ENCODE peak calls at places on chromosomes 5 and 9, in eight cellular contexts. Q is ACHN; F is adrenal gland; V is cardiac fibroblast; U is natural killer cell treated with Interleukin-12 subunit alpha and Interleukin-12 subunit beta and Interleukin-15 and Interleukin-18, amount 100 ng/mL, for 72 hours; D is activated naive CD4-positive, alpha-beta T cell treated with anti-CD3 and anti-CD28 coated beads for 36 hours; J is uterus; N is activated T-cell treated with anti-CD3 and anti-CD28 coated beads, Interleukin-2, amount 50 U/mL, for 4 hours. K is an unnamed sample.

GRCh38 chr5:158845941-158846340 is 253.8 kb downstream of the EBF1 start:
- DNase-seq in Q (no peak), F (no peak), V (no peak), U (no peak), D (no peak), J (no peak), N (no peak), K (no peak)

GRCh38 chr5:138725885-138726457 is 27.3 kb upstream of the CTNNA1 start:
- DNase-seq in Q (no peak), F (no peak), V (peak), U (no peak), D (no peak), J (peak), N (no peak), K (no peak)

GRCh38 chr5:149391524-149391923 is 12.4 kb upstream of the IL17B start:
- DNase-seq in Q (no peak), F (no peak), V (no peak), U (no peak), D (no peak), J (no peak), N (no peak), K (no peak)

GRCh38 chr5:112738180-112738560 is 485 bp downstream of the APC start:
- DNase-seq in Q (no peak), F (no peak), V (peak), U (no peak), D (peak), J (no peak), N (no peak), K (no peak)

GRCh38 chr5:167710444-167711025 is 580.9 kb upstream of the WWC1 start:
- DNase-seq in Q (no peak), F (no peak), V (no peak), U (no peak), D (no peak), J (no peak), N (no peak), K (no peak)

GRCh38 chr9:111959960-111960359 is 63.3 kb downstream of the UGCG start:
- DNase-seq in Q (peak), F (no peak), V (peak), U (no peak), D (no peak), J (no peak), N (no peak), K (peak)

GRCh38 chr5:54553659-54554207 is 36.2 kb downstream of the SNX18 start:
- DNase-seq in Q (no peak), F (no peak), V (no peak), U (no peak), D (no peak), J (no peak), N (no peak), K (no peak)

GRCh38 chr5:118628672-118629354 is 359.5 kb downstream of the DTWD2 start:
- DNase-seq in Q (no peak), F (no peak), V (no peak), U (no peak), D (no peak), J (no peak), N (no peak), K (no peak)

GRCh38 chr9:112531666-112532282 is 45.1 kb downstream of the KIAA1958 start:
- DNase-seq in Q (no peak), F (no peak), V (no peak), U (no peak), D (no peak), J (no peak), N (no peak), K (no peak)

GRCh38 chr5:79962580-79963222 is 28.4 kb downstream of the MTX3 start:
- DNase-seq in Q (no peak), F (no peak), V (no peak), U (no peak), D (peak), J (no peak), N (no peak), K (no peak)

GRCh38 chr5:32709789-32710334 is 1.3 kb upstream of the NPR3 start:
- DNase-seq in Q (peak), F (peak), V (peak), U (peak), D (peak), J (peak), N (no peak), K (peak)

GRCh38 chr5:154860123-154860522 is 1.7 kb downstream of the CNOT8 start:
- DNase-seq in Q (peak), F (peak), V (peak), U (no peak), D (peak), J (no peak), N (no peak), K (no peak)

GRCh38 chr9:89154651-89155336 is 23.8 kb downstream of the SHC3 start:
- DNase-seq in Q (peak), F (peak), V (peak), U (no peak), D (peak), J (no peak), N (no peak), K (peak)

GRCh38 chr5:64229163-64229774 is 63.6 kb downstream of the RNF180 start:
- DNase-seq in Q (peak), F (no peak), V (peak), U (no peak), D (no peak), J (no peak), N (no peak), K (peak)

GRCh38 chr9:20592673-20593072 is 29.6 kb downstream of the MLLT3 start:
- DNase-seq in Q (no peak), F (no peak), V (no peak), U (no peak), D (no peak), J (no peak), N (no peak), K (peak)

GRCh38 chr5:94347130-94347529 is 271.3 kb downstream of the KIAA0825 start:
- DNase-seq in Q (no peak), F (no peak), V (no peak), U (no peak), D (no peak), J (no peak), N (no peak), K (no peak)

GRCh38 chr9:14221558-14221957 is 92.4 kb downstream of the NFIB start:
- DNase-seq in Q (peak), F (no peak), V (peak), U (no peak), D (no peak), J (no peak), N (no peak), K (peak)

GRCh38 chr5:107282061-107282460 is 388.7 kb downstream of the EFNA5 start:
- DNase-seq in Q (no peak), F (no peak), V (no peak), U (no peak), D (no peak), J (no peak), N (no peak), K (no peak)

GRCh38 chr9:131537946-131538345 is 6.9 kb upstream of the UCK1 start:
- DNase-seq in Q (no peak), F (no peak), V (no peak), U (no peak), D (no peak), J (no peak), N (no peak), K (no peak)

GRCh38 chr9:105976257-105976656 is 281.9 kb downstream of the TMEM38B start:
- DNase-seq in Q (no peak), F (no peak), V (no peak), U (no peak), D (no peak), J (no peak), N (no peak), K (no peak)

GRCh38 chr9:111959468-111959941 is 62.9 kb downstream of the UGCG start:
- DNase-seq in Q (peak), F (no peak), V (peak), U (no peak), D (no peak), J (no peak), N (no peak), K (peak)

GRCh38 chr5:152622628-152623027 is 217.5 kb upstream of the NMUR2 start:
- DNase-seq in Q (no peak), F (no peak), V (no peak), U (no peak), D (no peak), J (no peak), N (no peak), K (no peak)

GRCh38 chr9:117718085-117718484 is 13.9 kb downstream of the TLR4 start:
- DNase-seq in Q (no peak), F (no peak), V (peak), U (no peak), D (peak), J (no peak), N (no peak), K (no peak)

GRCh38 chr9:127723450-127723849 is 7.6 kb downstream of the TTC16 start:
- DNase-seq in Q (peak), F (no peak), V (peak), U (no peak), D (no peak), J (no peak), N (no peak), K (no peak)

GRCh38 chr9:74284596-74284995 is 212.5 kb upstream of the RORB start:
- DNase-seq in Q (no peak), F (no peak), V (no peak), U (no peak), D (no peak), J (no peak), N (no peak), K (no peak)

K was measured in kidney epithelial cell.